ENCODE peak calls at places on chromosomes 2 and 18, in eight cellular contexts. One of them, this sample, is unnamed.

GRCh38 chr2:56450083-56450482 is 266.3 kb downstream of the CCDC85A start:
- DNase-seq in AG10803: no peak
- DNase-seq in CD8-positive, alpha-beta T cell: no peak
- DNase-seq in brain microvascular endothelial cell: no peak
- DNase-seq in IMR-90: no peak
- DNase-seq in H9: no peak
- DNase-seq in Peyer's patch: no peak
- DNase-seq in AG04450: no peak
- DNase-seq in this sample: no peak

GRCh38 chr2:58182527-58182926 is 58.6 kb downstream of the FANCL start:
- DNase-seq in brain microvascular endothelial cell: no peak
- DNase-seq in AG10803: no peak
- DNase-seq in AG04450: no peak
- DNase-seq in Peyer's patch: no peak
- DNase-seq in H9: no peak
- DNase-seq in IMR-90: peak; percentile 47
- DNase-seq in CD8-positive, alpha-beta T cell: no peak
- DNase-seq in this sample: no peak

GRCh38 chr2:14363137-14363536 is 269.4 kb upstream of the LRATD1 start:
- DNase-seq in AG04450: no peak
- DNase-seq in Peyer's patch: no peak
- DNase-seq in H9: no peak
- DNase-seq in CD8-positive, alpha-beta T cell: no peak
- DNase-seq in AG10803: no peak
- DNase-seq in IMR-90: no peak
- DNase-seq in brain microvascular endothelial cell: no peak
- DNase-seq in this sample: no peak

GRCh38 chr2:101367508-101367907 is 19.8 kb downstream of the CREG2 start:
- DNase-seq in H9: no peak
- DNase-seq in AG10803: no peak
- DNase-seq in AG04450: no peak
- DNase-seq in Peyer's patch: no peak
- DNase-seq in CD8-positive, alpha-beta T cell: no peak
- DNase-seq in IMR-90: no peak
- DNase-seq in brain microvascular endothelial cell: no peak
- DNase-seq in this sample: no peak

GRCh38 chr2:232875256-232876070 is 5.4 kb downstream of the SNORC start:
- DNase-seq in AG04450: no peak
- DNase-seq in brain microvascular endothelial cell: no peak
- DNase-seq in IMR-90: no peak
- DNase-seq in H9: peak; percentile 48
- DNase-seq in Peyer's patch: no peak
- DNase-seq in AG10803: no peak
- DNase-seq in CD8-positive, alpha-beta T cell: no peak
- DNase-seq in this sample: no peak

GRCh38 chr2:139142252-139142651 is 362.1 kb upstream of the NXPH2 start:
- DNase-seq in AG04450: no peak
- DNase-seq in H9: no peak
- DNase-seq in Peyer's patch: no peak
- DNase-seq in IMR-90: peak; percentile 1
- DNase-seq in brain microvascular endothelial cell: no peak
- DNase-seq in AG10803: no peak
- DNase-seq in CD8-positive, alpha-beta T cell: no peak
- DNase-seq in this sample: peak; percentile 33

GRCh38 chr2:147548453-147548852 is 296.4 kb upstream of the ACVR2A start:
- DNase-seq in AG04450: no peak
- DNase-seq in brain microvascular endothelial cell: no peak
- DNase-seq in AG10803: peak; percentile 42
- DNase-seq in H9: no peak
- DNase-seq in IMR-90: no peak
- DNase-seq in CD8-positive, alpha-beta T cell: no peak
- DNase-seq in Peyer's patch: no peak
- DNase-seq in this sample: no peak

GRCh38 chr2:65456074-65456473 is 23.7 kb upstream of the SPRED2 start:
- DNase-seq in AG04450: no peak
- DNase-seq in IMR-90: peak; percentile 72
- DNase-seq in AG10803: peak; percentile 70
- DNase-seq in brain microvascular endothelial cell: peak; percentile 87
- DNase-seq in CD8-positive, alpha-beta T cell: no peak
- DNase-seq in Peyer's patch: no peak
- DNase-seq in H9: no peak
- DNase-seq in this sample: no peak

GRCh38 chr18:7273301-7273911 is 42.5 kb downstream of the LRRC30 start:
- DNase-seq in H9: no peak
- DNase-seq in AG10803: peak; percentile 55
- DNase-seq in CD8-positive, alpha-beta T cell: no peak
- DNase-seq in IMR-90: peak; percentile 28
- DNase-seq in Peyer's patch: peak; percentile 51
- DNase-seq in AG04450: no peak
- DNase-seq in brain microvascular endothelial cell: peak; percentile 63
- DNase-seq in this sample: no peak

GRCh38 chr2:130763405-130763804 is 8.1 kb downstream of the AMER3 start:
- DNase-seq in brain microvascular endothelial cell: no peak
- DNase-seq in Peyer's patch: no peak
- DNase-seq in CD8-positive, alpha-beta T cell: no peak
- DNase-seq in H9: no peak
- DNase-seq in AG10803: no peak
- DNase-seq in AG04450: no peak
- DNase-seq in IMR-90: no peak
- DNase-seq in this sample: no peak

GRCh38 chr2:62923242-62923641 is 127.4 kb upstream of the OTX1 start:
- DNase-seq in Peyer's patch: no peak
- DNase-seq in AG04450: no peak
- DNase-seq in IMR-90: no peak
- DNase-seq in CD8-positive, alpha-beta T cell: no peak
- DNase-seq in AG10803: no peak
- DNase-seq in H9: no peak
- DNase-seq in brain microvascular endothelial cell: no peak
- DNase-seq in this sample: no peak

GRCh38 chr2:210158236-210158635 is 13.0 kb downstream of the KANSL1L start:
- DNase-seq in IMR-90: no peak
- DNase-seq in AG04450: no peak
- DNase-seq in Peyer's patch: no peak
- DNase-seq in H9: no peak
- DNase-seq in brain microvascular endothelial cell: no peak
- DNase-seq in CD8-positive, alpha-beta T cell: no peak
- DNase-seq in AG10803: no peak
- DNase-seq in this sample: no peak

GRCh38 chr2:162232611-162233115 is 10.6 kb downstream of the FAP start:
- DNase-seq in AG04450: no peak
- DNase-seq in Peyer's patch: no peak
- DNase-seq in AG10803: no peak
- DNase-seq in CD8-positive, alpha-beta T cell: no peak
- DNase-seq in brain microvascular endothelial cell: no peak
- DNase-seq in H9: no peak
- DNase-seq in IMR-90: no peak
- DNase-seq in this sample: no peak

GRCh38 chr2:10530607-10531239 is 82.6 kb upstream of the ODC1 start:
- DNase-seq in IMR-90: no peak
- DNase-seq in AG04450: no peak
- DNase-seq in AG10803: no peak
- DNase-seq in H9: no peak
- DNase-seq in brain microvascular endothelial cell: no peak
- DNase-seq in Peyer's patch: no peak
- DNase-seq in CD8-positive, alpha-beta T cell: no peak
- DNase-seq in this sample: no peak

GRCh38 chr2:26838121-26838906 is 9.6 kb upstream of the DPYSL5 start:
- DNase-seq in brain microvascular endothelial cell: no peak
- DNase-seq in CD8-positive, alpha-beta T cell: no peak
- DNase-seq in H9: no peak
- DNase-seq in IMR-90: peak; percentile 36
- DNase-seq in AG10803: peak; percentile 17
- DNase-seq in AG04450: no peak
- DNase-seq in Peyer's patch: no peak
- DNase-seq in this sample: no peak

GRCh38 chr18:63953811-63954210 is 4.7 kb downstream of the HMSD start:
- DNase-seq in brain microvascular endothelial cell: no peak
- DNase-seq in CD8-positive, alpha-beta T cell: no peak
- DNase-seq in AG04450: no peak
- DNase-seq in Peyer's patch: no peak
- DNase-seq in AG10803: peak; percentile 45
- DNase-seq in IMR-90: no peak
- DNase-seq in H9: no peak
- DNase-seq in this sample: no peak

GRCh38 chr18:63956755-63957154 is 7.7 kb downstream of the HMSD start:
- DNase-seq in CD8-positive, alpha-beta T cell: no peak
- DNase-seq in AG04450: no peak
- DNase-seq in IMR-90: no peak
- DNase-seq in Peyer's patch: no peak
- DNase-seq in H9: no peak
- DNase-seq in AG10803: peak; percentile 23
- DNase-seq in brain microvascular endothelial cell: no peak
- DNase-seq in this sample: no peak

GRCh38 chr18:63949068-63949737 is at the start of gene HMSD:
- DNase-seq in AG10803: peak; percentile 22
- DNase-seq in IMR-90: no peak
- DNase-seq in AG04450: no peak
- DNase-seq in Peyer's patch: peak; percentile 78
- DNase-seq in CD8-positive, alpha-beta T cell: no peak
- DNase-seq in brain microvascular endothelial cell: peak; percentile 20
- DNase-seq in H9: peak; percentile 91
- DNase-seq in this sample: peak; percentile 81

GRCh38 chr18:63947051-63947790 is 1.9 kb upstream of the HMSD start:
- DNase-seq in Peyer's patch: no peak
- DNase-seq in AG10803: no peak
- DNase-seq in brain microvascular endothelial cell: no peak
- DNase-seq in H9: no peak
- DNase-seq in AG04450: no peak
- DNase-seq in IMR-90: peak; percentile 44
- DNase-seq in CD8-positive, alpha-beta T cell: no peak
- DNase-seq in this sample: no peak

DNA sequence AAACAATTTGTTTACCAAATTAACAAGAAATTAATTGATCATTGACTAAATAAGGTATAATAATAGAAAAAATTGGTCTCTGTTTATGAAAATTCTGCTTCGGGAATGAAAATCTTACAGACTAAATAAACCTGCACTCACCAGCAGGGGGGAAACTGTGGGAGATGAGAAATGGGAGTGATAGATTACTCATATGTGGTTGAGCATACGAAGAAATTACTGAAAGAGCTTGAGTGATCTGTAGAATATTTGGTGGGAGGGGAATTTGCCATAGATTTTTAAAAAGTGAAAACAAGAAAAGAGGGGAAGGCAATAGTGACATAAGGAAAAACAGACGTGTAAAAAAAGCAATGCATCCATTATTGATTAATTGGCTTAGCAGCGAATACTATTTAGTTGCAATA is 2.2 kb downstream of the HMSD start:
- DNase-seq in H9: no peak
- DNase-seq in CD8-positive, alpha-beta T cell: no peak
- DNase-seq in Peyer's patch: no peak
- DNase-seq in IMR-90: peak; percentile 34
- DNase-seq in AG04450: no peak
- DNase-seq in AG10803: peak; percentile 23
- DNase-seq in brain microvascular endothelial cell: peak; percentile 45
- DNase-seq in this sample: no peak
- TF ChIP-seq CTCF in H9: no peak
- TF ChIP-seq CTCF in CD8-positive, alpha-beta T cell: no peak
- TF ChIP-seq CTCF in Peyer's patch: no peak
- TF ChIP-seq CTCF in IMR-90: peak; percentile 27
- TF ChIP-seq CTCF in AG04450: peak; percentile 42
- TF ChIP-seq CTCF in AG10803: peak; percentile 49
- TF ChIP-seq CTCF in brain microvascular endothelial cell: peak; percentile 60
- TF ChIP-seq CTCF in this sample: no peak

DNA sequence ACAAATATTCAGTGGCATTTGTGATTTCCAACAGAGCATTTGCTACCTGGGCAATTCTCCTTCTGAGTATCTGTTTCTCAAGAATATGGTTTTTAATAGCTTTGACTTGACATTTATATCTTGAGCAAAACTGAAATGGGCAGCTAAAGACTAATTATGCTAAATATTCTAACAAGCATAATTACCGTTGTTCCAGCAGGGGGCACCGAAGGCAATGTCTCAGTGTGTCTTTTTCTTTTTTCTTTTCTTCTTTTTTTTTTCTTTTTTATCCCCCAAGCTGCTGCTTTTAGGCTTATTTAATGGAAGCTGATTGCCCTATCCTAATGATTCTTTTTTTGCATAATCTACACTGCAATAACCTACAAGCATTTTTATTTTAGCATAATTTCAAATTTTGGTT is 138.9 kb upstream of the NABP1 start:
- DNase-seq in AG04450: no peak
- DNase-seq in IMR-90: peak; percentile 40
- DNase-seq in H9: no peak
- DNase-seq in CD8-positive, alpha-beta T cell: no peak
- DNase-seq in brain microvascular endothelial cell: peak; percentile 24
- DNase-seq in AG10803: peak; percentile 35
- DNase-seq in Peyer's patch: no peak
- DNase-seq in this sample: peak; percentile 43
- TF ChIP-seq CTCF in AG04450: peak; percentile 76
- TF ChIP-seq CTCF in IMR-90: peak; percentile 65
- TF ChIP-seq CTCF in H9: peak; percentile 69
- TF ChIP-seq CTCF in CD8-positive, alpha-beta T cell: peak; percentile 39
- TF ChIP-seq CTCF in brain microvascular endothelial cell: peak; percentile 74
- TF ChIP-seq CTCF in AG10803: peak; percentile 69
- TF ChIP-seq CTCF in Peyer's patch: peak; percentile 45
- TF ChIP-seq CTCF in this sample: peak; percentile 62

DNA sequence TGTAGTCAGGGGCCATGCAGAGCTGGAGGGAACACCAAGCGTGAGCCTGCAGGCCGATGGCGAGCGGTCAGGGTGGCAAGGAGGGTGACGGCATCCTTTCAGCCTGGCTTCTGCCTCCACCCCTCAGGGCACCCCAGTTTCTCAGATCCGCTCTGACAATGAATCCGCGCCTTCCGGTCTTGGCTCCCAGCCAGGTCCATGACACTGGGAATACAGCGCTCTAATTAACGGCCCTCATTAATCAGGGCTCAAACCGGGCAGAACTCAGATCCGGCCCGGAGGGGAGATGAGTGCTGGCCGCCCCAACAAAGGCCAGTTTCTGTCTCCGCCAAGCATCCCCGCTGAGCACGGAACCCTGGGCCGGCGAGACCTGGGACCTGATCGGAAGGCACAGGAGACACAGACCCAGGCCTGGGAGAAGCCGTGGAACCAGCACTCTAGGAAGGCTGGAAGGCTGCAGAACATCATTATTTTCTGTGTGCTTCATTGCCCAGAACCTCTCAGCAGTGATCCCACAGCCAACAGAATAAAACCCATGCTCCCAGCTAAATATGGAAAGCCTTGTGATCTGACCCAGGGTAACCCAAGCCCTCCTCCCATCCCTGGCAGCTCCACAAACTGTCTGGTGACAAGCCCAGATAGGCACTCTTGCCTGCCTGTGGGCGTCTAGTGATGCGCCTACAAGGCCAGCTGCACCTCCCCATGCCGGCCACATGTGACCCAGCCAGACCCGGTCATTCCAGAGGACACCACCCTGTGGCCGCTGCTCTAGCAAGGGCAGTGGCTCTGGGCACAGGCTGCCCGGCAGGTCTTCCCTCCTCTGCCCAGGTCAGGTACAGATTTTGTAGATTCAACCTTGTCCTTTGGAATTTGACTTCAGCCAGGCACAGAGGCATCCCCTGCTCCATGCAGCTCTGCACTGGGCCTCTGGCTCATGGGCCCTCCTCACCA is 438.7 kb upstream of the MYT1L start:
- DNase-seq in brain microvascular endothelial cell: no peak
- DNase-seq in AG04450: no peak
- DNase-seq in AG10803: no peak
- DNase-seq in Peyer's patch: no peak
- DNase-seq in CD8-positive, alpha-beta T cell: no peak
- DNase-seq in H9: no peak
- DNase-seq in IMR-90: no peak
- DNase-seq in this sample: no peak
- TF ChIP-seq CTCF in brain microvascular endothelial cell: no peak
- TF ChIP-seq CTCF in AG04450: no peak
- TF ChIP-seq CTCF in AG10803: no peak
- TF ChIP-seq CTCF in Peyer's patch: no peak
- TF ChIP-seq CTCF in CD8-positive, alpha-beta T cell: no peak
- TF ChIP-seq CTCF in H9: no peak
- TF ChIP-seq CTCF in IMR-90: no peak
- TF ChIP-seq CTCF in this sample: no peak

GRCh38 chr18:59055345-59056032 is 84.2 kb upstream of the SEC11C start:
- DNase-seq in Peyer's patch: no peak
- DNase-seq in AG10803: no peak
- DNase-seq in brain microvascular endothelial cell: peak; percentile 32
- DNase-seq in CD8-positive, alpha-beta T cell: no peak
- DNase-seq in IMR-90: no peak
- DNase-seq in H9: peak; percentile 51
- DNase-seq in AG04450: no peak
- DNase-seq in this sample: no peak
- TF ChIP-seq CTCF in Peyer's patch: no peak
- TF ChIP-seq CTCF in AG10803: peak; percentile 4
- TF ChIP-seq CTCF in brain microvascular endothelial cell: peak; percentile 63
- TF ChIP-seq CTCF in CD8-positive, alpha-beta T cell: no peak
- TF ChIP-seq CTCF in IMR-90: peak; percentile 29
- TF ChIP-seq CTCF in H9: peak; percentile 73
- TF ChIP-seq CTCF in AG04450: no peak
- TF ChIP-seq CTCF in this sample: no peak

This sample was measured in nephron progenitor cell.